ENCODE peak calls at places on chromosomes 3 and 15, in five cellular contexts. One of them, this sample, is unnamed.

GRCh38 chr3:62261121-62261520 is 112.2 kb downstream of the FEZF2 start:
- DNase-seq in WTC11: no peak
- DNase-seq in astrocyte of the spinal cord: no peak
- DNase-seq in lung: no peak
- DNase-seq in foreskin fibroblast: no peak
- DNase-seq in this sample: no peak

GRCh38 chr3:144431134-144431533 is 459.5 kb downstream of the DIPK2A start:
- DNase-seq in WTC11: no peak
- DNase-seq in astrocyte of the spinal cord: no peak
- DNase-seq in lung: no peak
- DNase-seq in foreskin fibroblast: no peak
- DNase-seq in this sample: no peak

GRCh38 chr3:88113311-88114162 is 36.2 kb upstream of the C3orf38 start:
- DNase-seq in WTC11: peak
- DNase-seq in astrocyte of the spinal cord: peak
- DNase-seq in lung: peak
- DNase-seq in foreskin fibroblast: peak
- DNase-seq in this sample: no peak

GRCh38 chr3:62600033-62600432 is 226.7 kb upstream of the FEZF2 start:
- DNase-seq in WTC11: no peak
- DNase-seq in astrocyte of the spinal cord: no peak
- DNase-seq in lung: no peak
- DNase-seq in foreskin fibroblast: no peak
- DNase-seq in this sample: no peak

GRCh38 chr15:27396997-27397396 is 426.0 kb downstream of the GABRG3 start:
- DNase-seq in WTC11: no peak
- DNase-seq in astrocyte of the spinal cord: no peak
- DNase-seq in lung: no peak
- DNase-seq in foreskin fibroblast: no peak
- DNase-seq in this sample: no peak

GRCh38 chr15:76976572-76977270 is 18.2 kb upstream of the PSTPIP1 start:
- DNase-seq in WTC11: no peak
- DNase-seq in astrocyte of the spinal cord: no peak
- DNase-seq in lung: no peak
- DNase-seq in foreskin fibroblast: no peak
- DNase-seq in this sample: peak

GRCh38 chr3:194042947-194043346 is 93.0 kb upstream of the HES1 start:
- DNase-seq in WTC11: no peak
- DNase-seq in astrocyte of the spinal cord: peak
- DNase-seq in lung: no peak
- DNase-seq in foreskin fibroblast: peak
- DNase-seq in this sample: no peak

GRCh38 chr3:122299872-122300460 is 25.1 kb upstream of the CSTA start:
- DNase-seq in WTC11: peak
- DNase-seq in astrocyte of the spinal cord: peak
- DNase-seq in lung: no peak
- DNase-seq in foreskin fibroblast: peak
- DNase-seq in this sample: no peak

GRCh38 chr3:27943106-27943505 is 221.0 kb upstream of the EOMES start:
- DNase-seq in WTC11: peak
- DNase-seq in astrocyte of the spinal cord: no peak
- DNase-seq in lung: no peak
- DNase-seq in foreskin fibroblast: peak
- DNase-seq in this sample: no peak

GRCh38 chr3:29186131-29186599 is 94.7 kb upstream of the RBMS3 start:
- DNase-seq in WTC11: no peak
- DNase-seq in astrocyte of the spinal cord: peak
- DNase-seq in lung: no peak
- DNase-seq in foreskin fibroblast: peak
- DNase-seq in this sample: no peak

GRCh38 chr3:187361835-187362234 is 6.3 kb upstream of the RTP4 start:
- DNase-seq in WTC11: peak
- DNase-seq in astrocyte of the spinal cord: no peak
- DNase-seq in lung: no peak
- DNase-seq in foreskin fibroblast: no peak
- DNase-seq in this sample: no peak

GRCh38 chr3:153673853-153674252 is 447.3 kb upstream of the ARHGEF26 start:
- DNase-seq in WTC11: no peak
- DNase-seq in astrocyte of the spinal cord: no peak
- DNase-seq in lung: no peak
- DNase-seq in foreskin fibroblast: peak
- DNase-seq in this sample: no peak

GRCh38 chr15:91655891-91656290 is 197.6 kb upstream of the SLCO3A1 start:
- DNase-seq in WTC11: no peak
- DNase-seq in astrocyte of the spinal cord: no peak
- DNase-seq in lung: no peak
- DNase-seq in foreskin fibroblast: no peak
- DNase-seq in this sample: no peak

GRCh38 chr3:182959474-182960350 is 20.6 kb downstream of the DCUN1D1 start:
- DNase-seq in WTC11: no peak
- DNase-seq in astrocyte of the spinal cord: peak
- DNase-seq in lung: no peak
- DNase-seq in foreskin fibroblast: no peak
- DNase-seq in this sample: no peak

GRCh38 chr15:31021067-31021665 is 29.7 kb upstream of the MTMR10 start:
- DNase-seq in WTC11: no peak
- DNase-seq in astrocyte of the spinal cord: no peak
- DNase-seq in lung: no peak
- DNase-seq in foreskin fibroblast: no peak
- DNase-seq in this sample: no peak

GRCh38 chr15:64356443-64357040 is 569 bp upstream of the CSNK1G1 start:
- DNase-seq in WTC11: no peak
- DNase-seq in astrocyte of the spinal cord: no peak
- DNase-seq in lung: no peak
- DNase-seq in foreskin fibroblast: peak
- DNase-seq in this sample: no peak

GRCh38 chr3:120114981-120115380 is 20.7 kb upstream of the GSK3B start:
- DNase-seq in WTC11: no peak
- DNase-seq in astrocyte of the spinal cord: no peak
- DNase-seq in lung: no peak
- DNase-seq in foreskin fibroblast: peak
- DNase-seq in this sample: no peak

GRCh38 chr15:74635228-74635627 is 19.6 kb downstream of the CLK3 start:
- DNase-seq in WTC11: peak
- DNase-seq in astrocyte of the spinal cord: peak
- DNase-seq in lung: peak
- DNase-seq in foreskin fibroblast: peak
- DNase-seq in this sample: no peak

GRCh38 chr15:29904731-29905417 is 82.6 kb upstream of the TJP1 start:
- DNase-seq in WTC11: no peak
- DNase-seq in astrocyte of the spinal cord: peak
- DNase-seq in lung: no peak
- DNase-seq in foreskin fibroblast: peak
- DNase-seq in this sample: no peak

GRCh38 chr15:37035349-37035748 is 65.0 kb downstream of the MEIS2 start:
- DNase-seq in WTC11: no peak
- DNase-seq in astrocyte of the spinal cord: no peak
- DNase-seq in lung: no peak
- DNase-seq in foreskin fibroblast: peak
- DNase-seq in this sample: no peak

GRCh38 chr3:183430325-183430957 is 2.0 kb upstream of the MCF2L2 start:
- DNase-seq in WTC11: no peak
- DNase-seq in astrocyte of the spinal cord: no peak
- DNase-seq in lung: no peak
- DNase-seq in foreskin fibroblast: no peak
- DNase-seq in this sample: peak

GRCh38 chr3:64530434-64531049 is 157.3 kb downstream of the ADAMTS9 start:
- DNase-seq in WTC11: peak
- DNase-seq in astrocyte of the spinal cord: peak
- DNase-seq in lung: peak
- DNase-seq in foreskin fibroblast: peak
- DNase-seq in this sample: no peak

GRCh38 chr15:62296756-62297507 is 131.8 kb upstream of the C2CD4B start:
- DNase-seq in WTC11: no peak
- DNase-seq in astrocyte of the spinal cord: no peak
- DNase-seq in lung: no peak
- DNase-seq in foreskin fibroblast: no peak
- DNase-seq in this sample: no peak

GRCh38 chr3:53244281-53244680 is 11.5 kb downstream of the TKT start:
- DNase-seq in WTC11: no peak
- DNase-seq in astrocyte of the spinal cord: no peak
- DNase-seq in lung: no peak
- DNase-seq in foreskin fibroblast: no peak
- DNase-seq in this sample: no peak

GRCh38 chr3:31567036-31567435 is 34.3 kb downstream of the STT3B start:
- DNase-seq in WTC11: peak
- DNase-seq in astrocyte of the spinal cord: no peak
- DNase-seq in lung: no peak
- DNase-seq in foreskin fibroblast: no peak
- DNase-seq in this sample: no peak

GRCh38 chr3:39166134-39166710 is 12.8 kb upstream of the CSRNP1 start:
- DNase-seq in WTC11: no peak
- DNase-seq in astrocyte of the spinal cord: peak
- DNase-seq in lung: no peak
- DNase-seq in foreskin fibroblast: peak
- DNase-seq in this sample: no peak

GRCh38 chr15:96355561-96356129 is 25.1 kb downstream of the NR2F2 start:
- DNase-seq in WTC11: no peak
- DNase-seq in astrocyte of the spinal cord: no peak
- DNase-seq in lung: no peak
- DNase-seq in foreskin fibroblast: peak
- DNase-seq in this sample: no peak

GRCh38 chr15:96353378-96353930 is 23.0 kb downstream of the NR2F2 start:
- DNase-seq in WTC11: no peak
- DNase-seq in astrocyte of the spinal cord: no peak
- DNase-seq in lung: no peak
- DNase-seq in foreskin fibroblast: no peak
- DNase-seq in this sample: no peak

GRCh38 chr15:96354731-96355560 is 24.4 kb downstream of the NR2F2 start:
- DNase-seq in WTC11: no peak
- DNase-seq in astrocyte of the spinal cord: peak
- DNase-seq in lung: no peak
- DNase-seq in foreskin fibroblast: peak
- DNase-seq in this sample: no peak

GRCh38 chr15:96352594-96353377 is 22.3 kb downstream of the NR2F2 start:
- DNase-seq in WTC11: peak
- DNase-seq in astrocyte of the spinal cord: peak
- DNase-seq in lung: no peak
- DNase-seq in foreskin fibroblast: peak
- DNase-seq in this sample: no peak

DNA sequence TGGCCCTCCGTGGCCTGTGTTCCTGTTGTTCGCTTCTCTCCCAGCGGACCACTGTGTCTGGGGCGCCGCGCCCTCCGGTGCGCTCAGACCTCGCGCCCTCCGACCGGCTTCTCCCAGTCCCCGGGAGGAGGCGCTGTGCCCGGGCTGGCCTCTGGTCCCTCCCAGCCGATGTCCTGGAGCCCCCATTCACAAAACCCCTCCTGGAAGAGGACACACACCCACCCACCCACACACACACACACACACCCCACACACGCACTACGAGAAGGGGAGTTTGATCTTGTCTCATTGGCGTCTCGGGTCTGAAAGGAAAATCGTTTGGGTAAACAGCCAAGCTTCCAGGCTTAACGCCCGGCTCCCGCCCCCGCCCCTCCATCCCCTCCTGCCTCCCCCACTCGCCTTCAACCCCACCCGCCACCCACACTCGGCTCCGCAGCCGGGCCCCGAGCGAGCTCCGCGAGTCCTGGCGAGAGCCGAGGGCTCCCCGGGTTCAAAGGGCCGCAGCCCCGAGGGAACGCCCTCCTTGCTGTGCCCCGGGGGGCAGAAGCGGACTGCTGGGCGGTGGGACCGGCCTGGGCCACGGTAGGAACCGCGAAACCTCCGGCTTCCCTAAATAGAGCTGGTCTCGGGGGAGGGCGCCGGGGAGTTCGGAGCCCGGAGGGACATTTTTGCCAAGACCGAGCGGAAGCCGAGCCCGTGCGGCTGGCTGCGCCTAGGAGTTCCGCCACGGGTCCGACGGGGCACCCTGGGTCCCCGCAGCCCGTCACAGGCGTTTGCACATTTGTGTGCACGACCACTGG is 23.6 kb downstream of the NR2F2 start:
- DNase-seq in WTC11: peak
- DNase-seq in astrocyte of the spinal cord: peak
- DNase-seq in lung: no peak
- DNase-seq in foreskin fibroblast: peak
- DNase-seq in this sample: no peak
- TF ChIP-seq CTCF in WTC11: peak
- TF ChIP-seq CTCF in astrocyte of the spinal cord: peak
- TF ChIP-seq CTCF in lung: no peak
- TF ChIP-seq CTCF in foreskin fibroblast: peak
- TF ChIP-seq CTCF in this sample: peak

GRCh38 chr3:9078561-9079240 is 115.4 kb upstream of the RAD18 start:
- DNase-seq in WTC11: no peak
- DNase-seq in astrocyte of the spinal cord: no peak
- DNase-seq in lung: no peak
- DNase-seq in foreskin fibroblast: no peak
- DNase-seq in this sample: no peak
- TF ChIP-seq CTCF in WTC11: no peak
- TF ChIP-seq CTCF in astrocyte of the spinal cord: no peak
- TF ChIP-seq CTCF in lung: no peak
- TF ChIP-seq CTCF in foreskin fibroblast: no peak
- TF ChIP-seq CTCF in this sample: peak

GRCh38 chr3:109346099-109346498 is 8.8 kb upstream of the DPPA4 start:
- DNase-seq in WTC11: no peak
- DNase-seq in astrocyte of the spinal cord: no peak
- DNase-seq in lung: no peak
- DNase-seq in foreskin fibroblast: no peak
- DNase-seq in this sample: no peak
- TF ChIP-seq CTCF in WTC11: no peak
- TF ChIP-seq CTCF in astrocyte of the spinal cord: no peak
- TF ChIP-seq CTCF in lung: no peak
- TF ChIP-seq CTCF in foreskin fibroblast: no peak
- TF ChIP-seq CTCF in this sample: no peak

GRCh38 chr3:189824629-189825312 is 193.6 kb downstream of the TP63 start:
- DNase-seq in WTC11: no peak
- DNase-seq in astrocyte of the spinal cord: peak
- DNase-seq in lung: no peak
- DNase-seq in foreskin fibroblast: peak
- DNase-seq in this sample: no peak

GRCh38 chr3:189821251-189821650 is 190.1 kb downstream of the TP63 start:
- DNase-seq in WTC11: no peak
- DNase-seq in astrocyte of the spinal cord: no peak
- DNase-seq in lung: no peak
- DNase-seq in foreskin fibroblast: no peak
- DNase-seq in this sample: no peak

GRCh38 chr3:189826566-189826965 is 195.4 kb downstream of the TP63 start:
- DNase-seq in WTC11: no peak
- DNase-seq in astrocyte of the spinal cord: no peak
- DNase-seq in lung: no peak
- DNase-seq in foreskin fibroblast: no peak
- DNase-seq in this sample: no peak

GRCh38 chr3:189820365-189820720 is 189.2 kb downstream of the TP63 start:
- DNase-seq in WTC11: no peak
- DNase-seq in astrocyte of the spinal cord: no peak
- DNase-seq in lung: no peak
- DNase-seq in foreskin fibroblast: no peak
- DNase-seq in this sample: no peak

DNA sequence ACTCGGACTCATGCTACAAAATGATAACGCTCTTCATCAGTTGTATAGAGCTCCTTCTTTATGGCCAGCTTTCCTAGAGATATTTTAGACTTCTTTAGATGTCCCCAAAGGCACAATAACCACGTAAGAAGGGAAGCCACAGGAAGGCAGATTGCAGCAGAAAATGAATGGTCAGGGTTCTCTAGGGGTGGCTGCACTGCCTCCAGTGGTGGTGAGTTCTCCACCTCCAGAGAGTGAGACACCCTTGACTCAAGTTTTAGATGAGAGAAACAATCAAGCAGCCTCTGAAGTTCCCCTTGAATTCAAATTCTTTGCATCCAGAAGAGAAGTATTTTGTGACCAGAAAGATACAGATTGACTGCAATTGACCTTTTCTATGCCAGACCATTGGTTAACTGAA is 191.5 kb downstream of the TP63 start:
- DNase-seq in WTC11: no peak
- DNase-seq in astrocyte of the spinal cord: no peak
- DNase-seq in lung: no peak
- DNase-seq in foreskin fibroblast: no peak
- DNase-seq in this sample: no peak
- TF ChIP-seq CTCF in WTC11: no peak
- TF ChIP-seq CTCF in astrocyte of the spinal cord: peak
- TF ChIP-seq CTCF in lung: no peak
- TF ChIP-seq CTCF in foreskin fibroblast: no peak
- TF ChIP-seq CTCF in this sample: no peak